ENCODE peak calls at places on chromosomes 1 and 21, in four cellular contexts. N, D, Y and E are unnamed samples.

GRCh38 chr1:17538428-17539130 is 919 bp upstream of the ARHGEF10L start:
- DNase-seq in Y (no peak), D (no peak), N (no peak), E (no peak)

GRCh38 chr1:110321846-110322245 is 17.3 kb upstream of the RBM15 start:
- DNase-seq in D (no peak), N (no peak), Y (no peak), E (no peak)

GRCh38 chr1:209884665-209885117 is 53.3 kb upstream of the SYT14 start:
- DNase-seq in D (peak), N (no peak), Y (peak), E (peak)

GRCh38 chr1:244164563-244164890 is 113.4 kb downstream of the ZBTB18 start:
- DNase-seq in Y (no peak), D (no peak), N (no peak), E (no peak)

GRCh38 chr1:48492392-48492791 is 20.4 kb upstream of the SPATA6 start:
- DNase-seq in N (no peak), D (no peak), Y (no peak), E (peak)

GRCh38 chr1:94962745-94963265 is 35.9 kb upstream of the CNN3 start:
- DNase-seq in N (peak), Y (no peak), D (no peak), E (peak)

GRCh38 chr1:202017385-202018225 is 7.2 kb downstream of the ELF3 start:
- DNase-seq in N (no peak), Y (no peak), D (no peak), E (no peak)

GRCh38 chr1:39269791-39270342 is 65.4 kb downstream of the MACF1 start:
- DNase-seq in N (no peak), Y (no peak), D (peak), E (peak)

GRCh38 chr1:214364335-214364734 is 83.4 kb downstream of the SMYD2 start:
- DNase-seq in Y (no peak), D (no peak), N (no peak), E (peak)

GRCh38 chr1:99457381-99458165 is 188.3 kb upstream of the PALMD start:
- DNase-seq in Y (peak), N (no peak), D (peak), E (peak)

GRCh38 chr1:7079637-7080036 is 294.4 kb downstream of the CAMTA1 start:
- DNase-seq in N (no peak), Y (no peak), D (no peak), E (no peak)

GRCh38 chr1:173150795-173151194 is 56.3 kb downstream of the TNFSF4 start:
- DNase-seq in N (no peak), Y (no peak), D (no peak), E (no peak)

GRCh38 chr21:35197191-35197590 is 148.1 kb upstream of the RUNX1 start:
- DNase-seq in N (no peak), D (peak), Y (no peak), E (no peak)

GRCh38 chr1:118118469-118118868 is 66.6 kb downstream of the SPAG17 start:
- DNase-seq in Y (no peak), D (no peak), N (no peak), E (no peak)

GRCh38 chr1:152251391-152251790 is 27.4 kb upstream of the HRNR start:
- DNase-seq in N (no peak), D (peak), Y (no peak), E (no peak)

GRCh38 chr1:56541408-56541807 is 38.0 kb downstream of the PLPP3 start:
- DNase-seq in N (no peak), Y (no peak), D (peak), E (no peak)

GRCh38 chr1:203086992-203087763 is 1.4 kb upstream of the MYOG start:
- DNase-seq in N (no peak), D (no peak), Y (no peak), E (no peak)

GRCh38 chr1:112614460-112615065 is 4.4 kb downstream of the ST7L start:
- DNase-seq in D (peak), Y (peak), N (no peak), E (peak)

GRCh38 chr1:11413907-11414495 is 65.0 kb upstream of the DISP3 start:
- DNase-seq in D (no peak), N (no peak), Y (no peak), E (no peak)

GRCh38 chr1:56435434-56436337 is 143.7 kb downstream of the PLPP3 start:
- DNase-seq in D (no peak), N (no peak), Y (no peak), E (no peak)

GRCh38 chr1:25695066-25695990 is 78.7 kb downstream of the MAN1C1 start:
- DNase-seq in D (peak), Y (peak), N (peak), E (peak)

GRCh38 chr21:34073749-34074282 is 438 bp downstream of the MRPS6 start:
- DNase-seq in N (no peak), D (peak), Y (no peak), E (peak)

GRCh38 chr1:59915516-59915915 is 11.1 kb downstream of the CYP2J2 start:
- DNase-seq in N (no peak), D (no peak), Y (no peak), E (no peak)

GRCh38 chr1:46132529-46133180 is at the start of gene PIK3R3:
- DNase-seq in N (peak), D (peak), Y (peak), E (peak)

GRCh38 chr1:198117267-198117666 is 39.5 kb upstream of the NEK7 start:
- DNase-seq in D (no peak), N (no peak), Y (no peak), E (peak)

GRCh38 chr1:2555634-2556276 is 416 bp upstream of the TNFRSF14 start:
- DNase-seq in N (peak), Y (no peak), D (no peak), E (no peak)

GRCh38 chr1:235024706-235025421 is 103.8 kb downstream of the TOMM20 start:
- DNase-seq in Y (no peak), D (no peak), N (peak), E (no peak)

GRCh38 chr1:11882814-11883538 is 24.2 kb upstream of the NPPB start:
- DNase-seq in N (no peak), Y (no peak), D (peak), E (peak)

GRCh38 chr1:35544976-35545375 is 12.2 kb downstream of the KIAA0319L start:
- DNase-seq in N (peak), D (peak), Y (no peak), E (peak)

GRCh38 chr1:221509575-221510360 is 232.1 kb downstream of the DUSP10 start:
- DNase-seq in D (no peak), Y (no peak), N (no peak), E (peak)

GRCh38 chr1:241464985-241465384 is 54.6 kb downstream of the FH start:
- DNase-seq in N (no peak), D (no peak), Y (no peak), E (no peak)

GRCh38 chr1:238951809-238952208 is 434.6 kb upstream of the CHRM3 start:
- DNase-seq in D (peak), Y (peak), N (no peak), E (peak)

GRCh38 chr1:246860401-246860800 is 71.3 kb downstream of the AHCTF1 start:
- DNase-seq in D (peak), Y (peak), N (no peak), E (peak)

GRCh38 chr1:165222580-165222979 is 133.9 kb downstream of the LMX1A start:
- DNase-seq in Y (no peak), D (no peak), N (no peak), E (no peak)

GRCh38 chr1:154479764-154480421 is 22.1 kb upstream of the TDRD10 start:
- DNase-seq in Y (peak), N (peak), D (peak), E (peak)

DNA sequence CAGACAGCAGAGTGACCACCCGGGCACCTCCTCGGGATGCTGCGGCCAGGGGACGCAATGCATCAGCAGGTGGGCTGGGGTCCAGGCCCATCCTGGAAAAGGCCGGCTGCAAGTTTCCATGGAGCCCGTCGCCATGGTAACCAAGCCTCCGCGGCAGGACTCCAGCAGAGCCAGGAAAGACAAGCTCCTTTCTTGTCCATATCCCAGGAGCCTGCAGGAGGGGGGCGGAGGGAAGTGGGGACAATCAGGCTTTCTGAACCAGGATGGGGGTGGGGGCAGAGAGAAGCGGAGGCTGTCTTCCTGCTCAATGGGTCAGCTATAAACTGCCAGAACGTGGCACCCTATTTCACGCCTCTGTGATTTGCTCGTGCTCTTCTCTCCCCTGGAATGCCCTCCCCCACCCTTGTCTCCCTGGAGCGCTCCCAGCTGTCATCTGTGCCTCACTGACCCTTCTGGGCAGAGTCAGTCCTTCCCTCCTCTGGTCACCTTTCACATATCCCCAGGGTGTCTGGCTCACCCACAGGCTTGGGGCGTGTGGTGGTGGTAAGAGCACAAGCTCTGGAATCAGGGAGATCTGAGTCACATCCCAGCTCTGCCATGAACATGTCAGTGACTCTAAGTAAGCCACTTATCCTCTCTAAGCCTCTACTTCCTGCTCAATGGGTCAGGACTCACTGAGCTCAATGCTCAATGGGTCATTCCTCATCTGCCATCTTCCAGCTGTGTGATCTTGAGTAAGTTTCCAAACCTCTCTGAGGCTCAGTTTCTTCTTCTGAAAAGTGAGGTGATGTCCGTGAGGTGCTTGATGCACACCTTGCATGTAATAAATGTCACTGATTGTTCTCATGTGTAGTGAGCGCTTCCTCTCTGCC is 58.9 kb upstream of the LAPTM5 start:
- DNase-seq in N (no peak), D (peak), Y (peak), E (peak)
- H3K4me3 ChIP-seq in N (no peak), D (no peak), Y (no peak), E (no peak)

GRCh38 chr1:119667176-119667575 is 19.1 kb upstream of the ZNF697 start:
- DNase-seq in N (no peak), D (no peak), Y (no peak), E (no peak)
- TF ChIP-seq CTCF in N (no peak), D (no peak), Y (no peak), E (no peak)

DNA sequence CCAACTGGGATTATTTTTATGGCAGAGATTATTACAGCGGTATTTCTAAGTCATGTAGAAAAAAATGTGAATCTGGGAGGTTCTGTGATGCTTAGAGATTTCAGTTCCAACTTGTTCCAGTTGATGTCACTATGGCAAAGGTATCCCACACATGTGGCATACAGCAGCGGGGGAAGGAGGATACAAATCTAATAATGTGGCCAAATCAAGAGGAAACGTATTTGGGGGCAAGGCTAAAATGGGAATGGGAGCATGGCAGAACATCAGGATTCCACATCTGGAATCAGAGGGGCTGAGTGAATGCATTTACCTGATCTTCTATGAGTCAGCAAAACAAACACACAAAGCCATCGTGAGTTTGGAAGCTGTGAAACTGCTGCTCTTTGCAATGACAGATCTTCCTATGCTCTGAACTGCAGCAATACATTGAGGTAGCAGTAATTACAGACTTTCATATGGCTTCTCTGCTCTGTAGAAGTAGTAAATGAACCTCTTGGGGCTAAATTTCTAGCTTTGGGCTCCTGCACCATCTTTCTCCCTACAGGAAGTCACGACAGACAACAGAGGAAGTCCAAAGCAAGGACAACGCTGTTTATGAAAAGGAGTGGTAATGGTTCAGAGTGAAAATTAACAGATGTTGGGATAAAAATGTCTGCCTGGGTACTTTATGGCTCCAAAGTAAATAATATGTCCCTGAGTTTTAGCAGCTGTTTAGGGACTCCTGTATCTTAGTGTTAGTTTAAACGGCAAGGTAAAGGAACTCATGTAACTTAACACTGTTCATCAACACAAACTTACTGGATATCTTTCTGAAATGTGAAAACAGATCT is 55.6 kb downstream of the GABPA start:
- DNase-seq in D (peak), Y (peak), N (no peak), E (peak)
- H3K4me3 ChIP-seq in D (peak), Y (peak), N (peak), E (peak)

DNA sequence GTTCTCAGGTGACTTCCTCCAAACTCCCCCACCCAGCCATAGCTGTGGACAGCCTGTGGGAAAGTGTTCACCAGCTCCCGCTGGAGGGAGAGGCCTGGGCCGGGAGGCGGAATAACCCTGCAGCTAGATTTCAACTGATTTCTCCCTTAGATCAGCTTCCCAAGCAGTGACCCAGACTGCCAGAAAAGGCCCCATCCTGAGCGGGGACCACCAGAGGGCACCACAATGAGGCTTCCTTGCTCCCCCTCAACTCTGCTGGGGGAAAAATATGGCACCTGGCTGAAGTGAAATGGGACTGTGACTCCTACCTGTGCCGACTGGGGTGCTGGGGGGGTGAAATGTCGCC is 50.8 kb downstream of the RHBG start:
- DNase-seq in N (peak), Y (no peak), D (no peak), E (no peak)
- TF ChIP-seq CTCF in N (peak), Y (peak), D (no peak), E (no peak)

DNA sequence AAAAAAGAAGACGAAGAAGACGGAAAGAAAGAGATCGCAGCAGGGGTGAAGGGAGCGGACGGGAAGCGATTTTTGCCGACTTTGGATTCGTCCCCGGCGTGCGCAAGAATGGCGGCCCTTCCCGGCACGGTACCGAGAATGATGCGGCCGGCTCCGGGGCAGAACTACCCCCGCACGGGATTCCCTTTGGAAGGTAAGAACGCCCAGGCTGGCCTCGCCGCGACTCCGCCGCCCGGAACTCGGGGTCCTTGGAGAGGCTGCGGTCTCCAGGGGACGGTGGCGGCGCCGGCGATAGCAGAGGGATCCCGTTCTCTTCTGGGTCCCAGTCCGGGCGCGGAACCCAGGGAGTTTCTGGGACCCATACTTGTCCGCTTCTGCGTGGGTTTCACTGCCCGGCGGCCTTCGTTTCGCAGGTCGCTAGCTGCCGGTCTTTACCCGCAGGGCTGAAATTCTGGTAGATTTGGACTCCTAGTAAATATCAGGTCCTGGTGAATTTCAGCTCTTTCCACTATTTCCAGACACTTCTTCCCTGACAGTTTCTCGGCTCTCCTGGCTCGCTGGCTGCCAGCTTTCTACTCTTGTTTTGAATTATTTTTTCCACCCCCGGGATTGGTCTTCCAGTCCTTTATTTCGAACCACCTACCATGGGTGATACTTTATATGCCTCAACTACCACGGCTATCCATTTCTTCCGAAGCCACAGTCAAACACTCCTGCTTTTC is 1.0 kb downstream of the PAX7 start:
- DNase-seq in D (no peak), Y (no peak), N (no peak), E (no peak)
- H3K4me3 ChIP-seq in D (no peak), Y (no peak), N (no peak), E (no peak)

DNA sequence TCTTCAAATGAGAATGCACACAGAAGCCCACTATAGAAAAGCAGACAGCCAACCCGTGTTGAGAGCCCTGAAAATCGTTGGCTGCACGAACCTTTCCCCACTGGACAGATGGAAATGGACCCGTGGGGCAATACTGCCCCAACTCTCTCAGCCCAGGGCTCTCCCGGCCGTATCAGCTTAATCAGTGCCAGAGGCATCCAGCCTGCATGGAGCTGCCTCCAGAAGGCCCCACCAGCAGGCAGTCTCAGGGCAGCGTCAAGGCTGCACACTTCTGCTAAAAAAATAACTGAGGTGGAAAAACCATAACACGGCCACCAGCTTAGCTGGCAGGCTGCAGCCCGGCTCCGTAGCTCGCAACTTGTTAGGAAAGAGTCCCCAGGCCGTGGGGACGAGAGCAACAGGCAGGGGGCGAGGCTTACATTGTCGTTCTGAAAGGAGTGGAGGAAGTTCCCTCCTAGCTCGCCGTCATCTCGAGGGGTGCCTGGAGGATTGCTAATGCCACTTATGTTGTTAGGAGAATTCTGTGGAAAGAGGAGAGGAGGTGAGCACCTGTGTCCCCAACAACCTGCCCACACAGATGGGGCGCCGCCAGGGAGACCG is 28.0 kb downstream of the MRPL37 start:
- DNase-seq in D (no peak), Y (no peak), N (no peak), E (no peak)
- TF ChIP-seq CTCF in D (no peak), Y (peak), N (no peak), E (no peak)

GRCh38 chr1:228276361-228276831 is 68.6 kb downstream of the OBSCN start:
- DNase-seq in N (no peak), D (no peak), Y (no peak), E (no peak)
- H3K4me3 ChIP-seq in N (peak), D (peak), Y (peak), E (peak)

DNA sequence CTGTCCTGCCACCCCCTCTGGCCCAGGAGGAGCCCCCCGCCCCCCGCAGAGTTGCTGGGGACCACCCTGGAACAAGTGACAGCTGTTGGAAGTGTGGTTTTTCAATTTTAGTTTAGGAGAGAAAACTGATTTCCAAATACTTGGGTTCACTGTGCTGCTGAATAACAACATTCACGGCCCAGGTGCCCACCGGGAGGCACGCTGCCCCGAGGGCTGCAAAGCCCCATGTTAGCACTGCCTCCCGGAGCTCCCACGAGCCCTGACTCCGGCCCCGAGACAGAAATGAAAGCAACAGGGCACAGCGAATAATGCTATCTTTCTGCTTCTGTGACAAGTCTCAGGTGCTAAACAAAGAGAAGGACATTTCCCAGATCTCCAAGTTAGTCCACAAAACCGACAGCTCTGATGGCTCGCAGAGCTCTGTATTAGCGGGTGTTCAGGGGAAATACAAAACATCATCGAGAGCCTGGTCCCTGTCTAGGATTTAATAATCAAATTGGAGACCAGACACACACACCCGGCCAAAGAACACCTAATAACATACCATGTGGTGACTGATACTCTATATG is 451.5 kb downstream of the KIF26B start:
- DNase-seq in D (no peak), N (no peak), Y (no peak), E (no peak)
- TF ChIP-seq CTCF in D (no peak), N (no peak), Y (no peak), E (no peak)

GRCh38 chr1:22143586-22144033 is 713 bp upstream of the WNT4 start:
- DNase-seq in D (no peak), Y (no peak), N (no peak), E (no peak)
- H3K4me3 ChIP-seq in D (peak), Y (no peak), N (peak), E (no peak)